ENCODE peak calls at places on chromosome 9, in six cellular contexts. H is K562, X is SK-N-SH, C is A549, Q is HCT116, Z is Panc1. A is an unnamed sample.

GRCh38 chr9:33510264-33511183 is 13.5 kb upstream of the ANKRD18B start:
- DNase-seq in H (peak; percentile 45), C (peak; percentile 51), Z (no peak), Q (no peak), X (peak; percentile 77), A (no peak)

GRCh38 chr9:5714501-5715401 is 85.8 kb downstream of the RIC1 start:
- DNase-seq in C (no peak), Q (peak; percentile 27), X (no peak), Z (no peak), H (peak; percentile 4), A (no peak)

GRCh38 chr9:133227242-133227860 is 18.3 kb upstream of the OBP2B start:
- DNase-seq in H (no peak), C (no peak), Z (no peak), X (no peak), Q (no peak), A (no peak)

GRCh38 chr9:95874989-95875304 is 544 bp upstream of the ERCC6L2 start:
- DNase-seq in Z (no peak), H (peak; percentile 55), X (peak; percentile 50), Q (no peak), C (peak; percentile 18), A (peak; percentile 27)

GRCh38 chr9:124020520-124021384 is 9.2 kb downstream of the LHX2 start:
- DNase-seq in Z (no peak), C (no peak), X (no peak), H (no peak), Q (no peak), A (no peak)

GRCh38 chr9:98850851-98851729 is 43.6 kb downstream of the GALNT12 start:
- DNase-seq in C (no peak), Q (no peak), X (no peak), Z (no peak), H (peak; percentile 84), A (no peak)

GRCh38 chr9:86503926-86504325 is 149.7 kb upstream of the TUT7 start:
- DNase-seq in Z (no peak), C (no peak), Q (no peak), X (no peak), H (no peak), A (no peak)

GRCh38 chr9:78826521-78826920 is 529.6 kb downstream of the PSAT1 start:
- DNase-seq in H (no peak), X (no peak), C (no peak), Q (no peak), Z (no peak), A (no peak)

GRCh38 chr9:83219154-83219923 is 156.4 kb upstream of the RASEF start:
- DNase-seq in Q (peak; percentile 47), X (peak; percentile 84), H (peak; percentile 26), Z (peak; percentile 28), C (peak; percentile 81), A (peak; percentile 81)

GRCh38 chr9:72577212-72577753 is 55.9 kb downstream of the TMC1 start:
- DNase-seq in Q (peak; percentile 68), C (peak; percentile 52), Z (no peak), X (no peak), H (no peak), A (no peak)

GRCh38 chr9:6133346-6134063 is 82.1 kb upstream of the IL33 start:
- DNase-seq in C (no peak), Q (no peak), H (no peak), Z (no peak), X (no peak), A (no peak)

GRCh38 chr9:78811562-78812276 is 514.8 kb downstream of the PSAT1 start:
- DNase-seq in H (no peak), X (no peak), C (no peak), Q (no peak), Z (no peak), A (no peak)

DNA sequence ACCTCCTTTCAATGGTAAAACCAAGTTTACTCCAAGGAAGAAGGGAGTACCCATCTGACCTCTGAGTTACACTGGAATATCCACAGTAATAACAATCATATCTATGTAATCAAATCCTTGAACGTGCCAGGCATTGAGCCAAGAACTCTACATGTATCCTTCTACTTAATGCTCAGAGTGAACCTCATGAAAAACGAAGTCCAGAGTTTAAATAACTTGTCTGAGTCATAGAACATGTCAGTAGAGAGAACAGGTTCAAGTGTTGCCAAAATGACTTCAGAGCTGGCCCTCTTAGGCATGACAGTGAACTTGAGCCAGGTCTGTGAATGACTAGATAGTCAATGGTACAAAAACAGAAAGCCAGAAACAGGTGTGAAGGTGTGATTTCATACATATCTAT is 164.1 kb upstream of the ZNF618 start:
- DNase-seq in Q (no peak), H (no peak), C (no peak), Z (no peak), X (no peak), A (no peak)
- TF ChIP-seq REST in Q (no peak), H (no peak), C (no peak), Z (no peak), X (no peak), A (no peak)

GRCh38 chr9:4073371-4073770 is 226.5 kb downstream of the GLIS3 start:
- DNase-seq in Z (peak; percentile 2), Q (peak; percentile 49), X (no peak), C (peak; percentile 21), H (peak; percentile 8), A (no peak)
- TF ChIP-seq CTCF in Z (peak; percentile 36), Q (peak; percentile 71), X (peak; percentile 48), C (no peak), H (peak; percentile 47), A (peak; percentile 24)

DNA sequence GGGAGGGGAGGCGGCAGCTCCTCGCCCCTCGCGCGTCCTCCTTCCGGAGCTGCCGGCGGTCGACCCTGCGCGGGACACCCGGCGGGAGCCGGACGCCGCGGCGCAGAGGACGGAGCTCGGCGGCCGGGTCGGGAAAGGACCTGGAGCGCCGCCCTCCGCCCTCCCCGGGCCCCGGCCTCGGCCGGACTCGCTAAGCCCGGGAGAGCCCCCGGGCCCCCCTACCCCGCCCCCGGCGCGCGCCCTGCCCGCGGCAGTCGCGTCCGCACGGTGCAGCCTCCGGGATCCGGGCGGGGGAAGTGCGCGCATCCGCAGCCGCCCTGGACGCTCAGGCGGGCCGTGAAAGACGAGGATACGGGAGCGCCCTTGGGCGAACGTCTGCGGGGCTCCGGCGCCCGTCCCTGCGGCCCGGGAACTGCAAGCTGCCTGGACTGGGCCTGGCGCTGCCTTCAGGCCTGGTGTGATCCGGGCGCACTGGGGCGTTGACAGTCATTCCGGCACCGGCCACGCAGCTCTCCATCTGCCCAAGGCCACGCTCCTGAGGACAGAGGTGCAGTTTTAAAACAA is 488 bp upstream of the NACC2 start:
- DNase-seq in X (peak; percentile 81), C (no peak), Z (no peak), H (peak; percentile 71), Q (no peak), A (no peak)
- TF ChIP-seq REST in X (no peak), C (no peak), Z (no peak), H (no peak), Q (no peak), A (no peak)

GRCh38 chr9:87894998-87895625 is 12.4 kb downstream of the SPATA31E1 start:
- DNase-seq in C (no peak), H (no peak), Z (no peak), Q (no peak), X (no peak), A (no peak)
- TF ChIP-seq CTCF in C (no peak), H (peak; percentile 14), Z (no peak), Q (peak; percentile 52), X (no peak), A (no peak)

GRCh38 chr9:136853596-136854112 is 1.5 kb downstream of the MAMDC4 start:
- DNase-seq in H (no peak), X (no peak), Q (no peak), C (no peak), Z (no peak), A (no peak)
- TF ChIP-seq REST in H (no peak), X (no peak), Q (no peak), C (no peak), Z (no peak), A (no peak)

DNA sequence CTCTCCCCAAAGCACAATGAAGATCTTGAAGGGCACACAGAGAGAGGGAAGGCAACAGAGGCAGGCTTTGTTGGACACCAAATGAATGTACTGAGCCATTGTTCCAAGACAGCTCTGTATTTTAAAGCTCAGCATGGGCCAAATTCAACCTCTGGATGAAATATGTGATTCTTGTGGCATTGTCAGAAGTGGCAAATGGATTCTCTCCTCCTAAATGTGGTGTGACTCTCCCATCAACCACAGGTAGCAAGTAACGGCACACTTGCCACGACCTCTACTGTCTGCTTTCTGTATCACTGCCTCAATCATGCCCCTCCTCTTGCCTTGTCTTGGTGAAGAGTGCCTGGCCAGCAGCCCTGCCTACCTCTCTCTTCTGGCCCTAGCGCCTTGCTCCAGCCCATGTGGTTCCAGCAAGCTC is 6.1 kb upstream of the MOB3B start:
- DNase-seq in X (no peak), H (peak; percentile 13), Q (no peak), Z (no peak), C (no peak), A (no peak)
- TF ChIP-seq CTCF in X (no peak), H (peak; percentile 44), Q (peak; percentile 17), Z (no peak), C (no peak), A (no peak)

A was measured in HL-60.